ENCODE peak calls at places on chromosomes 6 and 20, in seven cellular contexts. D is psoas muscle, S is RWPE2, A is upper lobe of left lung, I is GM12878, X is ovary, J is uterus. C is an unnamed sample. For H3K36me3, the result is how much of the 10 kb centered on the place peaks cover.

GRCh38 chr6:36615018-36615761 is 21.0 kb downstream of the SRSF3 start:
- DNase-seq in D (peak), S (no peak), A (peak), I (no peak), X (peak), J (peak), C (no peak)

GRCh38 chr20:38221041-38221589 is 39.4 kb downstream of the KIAA1755 start:
- DNase-seq in D (peak), S (peak), A (peak), I (no peak), X (peak), J (peak), C (no peak)

GRCh38 chr20:12764053-12764452 is 244.7 kb upstream of the SPTLC3 start:
- DNase-seq in D (no peak), S (no peak), A (no peak), I (no peak), X (no peak), J (no peak), C (no peak)

GRCh38 chr6:104855507-104855906 is 4.2 kb downstream of the HACE1 start:
- DNase-seq in D (no peak), S (no peak), A (no peak), I (no peak), X (no peak), J (no peak), C (no peak)

GRCh38 chr20:24862606-24863005 is 86.5 kb upstream of the CST7 start:
- DNase-seq in D (no peak), S (no peak), A (no peak), I (no peak), X (no peak), J (no peak), C (no peak)

GRCh38 chr6:63802606-63803206 is 167.1 kb downstream of the PHF3 start:
- DNase-seq in D (no peak), S (no peak), A (no peak), I (no peak), X (no peak), J (no peak), C (no peak)

GRCh38 chr20:37380864-37381579 is 35.1 kb downstream of the SRC start:
- DNase-seq in D (peak), S (peak), A (no peak), I (no peak), X (peak), J (no peak), C (no peak)

GRCh38 chr6:167804281-167805013 is 22.3 kb upstream of the AFDN start:
- DNase-seq in D (no peak), S (no peak), A (no peak), I (no peak), X (no peak), J (no peak), C (no peak)

GRCh38 chr6:70385931-70386330 is 27.4 kb upstream of the FAM135A start:
- DNase-seq in D (no peak), S (no peak), A (no peak), I (no peak), X (no peak), J (no peak), C (no peak)

DNA sequence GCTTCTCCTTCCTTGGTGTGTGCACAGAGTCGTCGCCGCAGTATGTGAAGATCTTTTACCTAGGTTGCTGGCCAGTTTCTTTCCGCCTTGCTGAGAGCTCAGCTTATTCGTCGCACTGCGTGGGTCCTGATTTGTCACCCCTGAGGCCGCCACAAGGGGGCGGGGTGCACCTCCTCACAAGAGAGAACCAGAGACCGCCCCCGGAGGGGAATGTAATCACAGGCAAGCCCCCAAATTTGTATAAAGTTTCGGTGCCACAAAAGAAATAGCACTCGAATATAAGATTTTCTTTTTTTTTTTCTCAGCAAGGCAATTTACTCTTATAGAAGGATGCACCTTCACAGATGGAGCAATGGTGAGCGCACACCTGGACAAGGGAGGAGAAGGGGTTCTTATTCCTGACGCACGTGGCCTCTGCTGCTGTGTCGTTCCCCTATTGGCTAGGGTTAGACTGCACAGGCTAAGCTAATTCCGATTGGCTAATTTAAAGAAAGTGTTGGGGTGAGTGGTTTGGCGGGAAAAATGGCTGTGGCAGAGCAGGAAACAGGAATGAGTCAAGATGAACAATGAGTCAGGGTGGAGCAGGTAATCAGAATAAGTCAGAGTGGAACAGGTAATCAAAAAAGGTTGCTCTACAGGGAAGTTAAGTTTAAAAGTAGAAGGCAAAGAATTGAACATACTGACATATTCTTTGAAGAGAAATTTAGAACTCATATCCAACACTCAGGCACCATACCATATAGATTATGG is 19.5 kb downstream of the NCOA3 start:
- DNase-seq in D (no peak), S (no peak), A (no peak), I (no peak), X (no peak), J (no peak), C (no peak)
- TF ChIP-seq CTCF in D (no peak), S (peak), A (no peak), I (no peak), X (no peak), J (no peak), C (peak)

DNA sequence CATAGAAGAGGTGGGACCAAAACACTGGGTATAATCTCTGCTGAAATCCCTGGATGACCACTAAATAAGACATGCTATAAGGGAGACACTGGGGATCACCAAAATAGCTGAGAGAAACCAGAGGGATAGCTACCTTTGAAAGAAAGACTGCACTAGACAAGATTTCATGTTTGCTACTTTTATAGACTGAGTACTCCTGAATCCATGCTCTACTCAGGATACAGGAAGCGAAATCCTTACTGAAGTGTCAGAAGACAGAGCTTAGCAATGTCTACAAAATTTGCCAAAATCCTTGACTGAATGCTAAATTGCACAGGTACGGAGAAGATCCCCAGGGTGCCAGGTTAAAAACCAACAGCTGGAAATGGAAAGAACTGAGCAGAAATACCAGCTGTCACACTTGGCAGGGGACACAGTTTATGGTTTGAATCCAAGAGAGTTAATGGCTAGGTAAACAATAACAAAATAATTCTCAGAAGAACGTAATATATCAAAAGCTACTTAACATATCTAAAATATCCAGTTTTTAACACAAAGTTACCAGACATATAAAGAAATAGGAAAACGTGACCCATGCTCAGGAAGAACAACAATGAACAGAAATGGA is 125.4 kb downstream of the MAN1A1 start:
- DNase-seq in D (no peak), S (no peak), A (no peak), I (no peak), X (no peak), J (no peak), C (no peak)
- H3K4me3 ChIP-seq in D (no peak), S (no peak), A (no peak), I (no peak), X (no peak), J (no peak), C (no peak)

DNA sequence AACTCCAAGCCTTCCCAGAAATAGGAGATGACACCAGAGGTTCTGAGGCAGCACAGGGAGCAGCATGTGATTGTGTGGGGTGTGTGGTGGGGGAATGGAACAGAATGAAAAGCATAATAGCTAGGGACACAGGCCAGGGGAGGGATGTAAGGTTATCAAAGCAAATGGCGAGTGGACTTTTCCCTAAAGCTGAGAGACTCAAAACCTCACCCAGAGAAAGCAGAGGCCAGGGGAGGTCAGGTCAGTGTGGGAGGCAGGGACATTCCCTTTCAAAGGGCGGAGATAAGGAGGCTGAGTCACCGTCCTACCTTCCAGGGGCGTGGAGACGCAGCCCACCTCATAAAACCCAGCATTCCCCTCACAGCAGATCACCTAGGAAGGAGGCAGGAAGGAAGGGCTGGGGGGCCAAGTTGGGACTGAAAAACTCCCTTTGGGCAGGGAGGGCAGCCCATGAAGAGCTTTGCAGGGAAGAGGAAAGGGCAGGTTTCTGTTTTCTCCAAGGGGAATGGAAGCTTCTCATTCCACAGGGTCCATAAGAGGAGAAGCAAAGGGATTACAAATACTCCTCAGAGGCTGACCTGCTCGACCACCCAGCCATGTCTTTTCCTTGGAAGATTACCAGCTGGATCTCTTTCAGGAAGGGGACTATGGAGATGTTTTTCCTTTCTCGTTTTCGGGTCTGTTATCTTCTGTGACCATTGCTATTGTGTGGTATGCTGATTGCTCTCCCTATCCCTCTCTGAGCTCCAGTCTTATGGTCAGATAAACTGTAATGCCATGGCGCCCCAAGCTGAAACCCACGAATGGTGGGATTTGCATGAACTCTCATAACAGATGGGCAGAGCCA is 9.6 kb upstream of the LY6G5C start:
- DNase-seq in D (no peak), S (no peak), A (no peak), I (no peak), X (no peak), J (no peak), C (no peak)
- H3K36me3 ChIP-seq in D (under half), S (under half), A (half or more), I (under half), X (under half), J (under half), C (under half)

DNA sequence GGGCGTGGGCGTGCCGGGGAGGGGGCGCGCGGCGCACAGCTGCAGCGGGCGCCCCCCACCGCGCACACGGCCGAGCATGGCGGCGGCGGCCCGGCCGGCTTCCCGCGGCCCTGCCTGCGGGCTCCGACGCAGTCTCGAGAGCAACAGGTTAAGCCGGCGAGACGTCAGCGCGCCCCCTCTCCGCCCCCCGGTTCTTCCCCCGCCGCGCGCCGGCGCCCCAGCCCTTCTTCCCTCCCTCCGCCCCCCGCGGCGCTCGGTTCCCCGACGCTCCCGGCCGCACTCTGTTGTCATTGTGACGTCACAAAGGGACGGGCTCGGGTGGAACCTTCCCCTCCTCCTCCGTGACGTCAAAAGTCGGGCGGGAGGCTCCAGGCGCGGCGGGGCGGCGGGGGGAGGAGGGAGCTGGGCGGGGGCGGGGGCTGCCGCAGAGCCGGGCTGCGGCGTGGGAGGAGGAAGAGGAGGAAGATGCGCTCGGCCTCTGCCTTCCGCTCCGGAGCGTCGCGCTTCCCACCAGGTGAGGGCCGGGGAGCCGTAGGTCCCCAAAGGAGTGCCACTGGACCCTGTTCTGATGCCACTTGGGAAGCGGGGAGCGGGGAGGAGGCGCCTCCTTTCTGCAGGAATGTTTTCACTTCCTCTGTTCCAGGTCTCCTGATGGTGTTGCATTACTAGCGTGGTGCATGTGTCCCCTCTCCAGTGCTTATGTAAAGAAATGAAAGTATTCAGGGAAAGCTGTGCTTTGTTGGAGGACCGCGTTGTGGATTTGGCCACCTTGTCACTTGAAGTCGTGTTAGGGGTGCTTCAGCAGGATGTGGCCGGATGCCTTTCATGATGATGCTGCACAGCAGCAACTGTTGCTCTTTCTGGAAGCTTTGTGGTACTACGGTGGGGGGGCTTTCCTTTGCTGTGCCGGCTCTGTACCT is 2.8 kb downstream of the JARID2 start:
- DNase-seq in D (peak), S (peak), A (peak), I (peak), X (peak), J (peak), C (peak)
- TF ChIP-seq CTCF in D (no peak), S (peak), A (peak), I (no peak), X (peak), J (peak), C (peak)

GRCh38 chr20:30811896-30812671 is 445.4 kb upstream of the DEFB115 start:
- DNase-seq in D (peak), S (peak), A (peak), I (peak), X (no peak), J (no peak), C (no peak)

GRCh38 chr20:30816182-30816645 is 441.2 kb upstream of the DEFB115 start:
- DNase-seq in D (no peak), S (peak), A (peak), I (no peak), X (no peak), J (no peak), C (no peak)

GRCh38 chr20:30812739-30813411 is 444.6 kb upstream of the DEFB115 start:
- DNase-seq in D (no peak), S (peak), A (no peak), I (no peak), X (no peak), J (no peak), C (no peak)

DNA sequence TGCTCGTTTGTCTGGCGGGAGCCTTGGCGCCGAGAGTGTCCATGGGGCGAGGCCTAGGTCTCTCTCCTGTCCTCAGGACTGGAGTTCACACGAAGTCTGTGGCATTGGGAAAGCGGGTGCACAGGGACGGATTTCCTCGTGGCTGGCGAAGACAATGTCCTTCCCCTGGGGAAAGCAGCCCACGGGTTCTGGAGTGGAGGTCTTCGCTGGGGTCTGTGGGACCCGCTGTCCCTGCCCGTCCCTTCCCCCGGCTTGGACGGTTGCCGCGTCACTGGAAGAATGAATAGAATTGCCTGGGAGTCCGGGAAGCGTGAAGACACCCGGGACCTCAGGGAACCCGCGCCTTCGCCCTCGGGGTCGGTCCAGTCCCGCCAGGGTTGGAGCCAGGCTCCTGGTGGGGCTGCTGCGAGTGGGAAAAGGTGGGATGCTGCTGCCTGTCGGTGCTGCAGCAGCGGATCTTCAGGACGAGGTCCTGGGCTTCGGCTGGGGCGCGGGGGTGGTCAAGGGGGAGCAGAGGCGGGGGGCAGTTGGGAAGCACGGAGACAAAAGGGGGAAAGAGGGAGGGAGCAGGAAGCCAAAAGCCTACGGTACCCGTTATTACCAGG is 441.8 kb upstream of the DEFB115 start:
- DNase-seq in D (no peak), S (peak), A (no peak), I (no peak), X (no peak), J (no peak), C (no peak)
- H3K4me3 ChIP-seq in D (no peak), S (no peak), A (no peak), I (no peak), X (no peak), J (no peak), C (no peak)

C was measured in kidney epithelial cell.